ENCODE peak calls at places on chromosomes 5 and 9, in six cellular contexts. P is prostate gland, G is sigmoid colon, A is endothelial cell of umbilical vein, X is upper lobe of left lung, E is esophagus muscularis mucosa. D is an unnamed sample.

GRCh38 chr5:93186031-93186682 is 394.9 kb downstream of the NR2F1-AS1 start:
- DNase-seq in P (no peak), G (no peak), A (peak), X (no peak), E (no peak), D (no peak)

GRCh38 chr9:32524558-32525461 is 1.2 kb downstream of the RIGI start:
- DNase-seq in P (peak), G (no peak), A (no peak), X (peak), E (no peak), D (no peak)

GRCh38 chr9:91316093-91316492 is 45.6 kb downstream of the AUH start:
- DNase-seq in P (no peak), G (no peak), A (no peak), X (no peak), E (no peak), D (no peak)

GRCh38 chr9:95822583-95823431 is 52.7 kb upstream of the ERCC6L2 start:
- DNase-seq in P (no peak), G (no peak), A (peak), X (no peak), E (no peak), D (no peak)

GRCh38 chr5:43227655-43228054 is 35.6 kb downstream of the NIM1K start:
- DNase-seq in P (no peak), G (no peak), A (peak), X (no peak), E (no peak), D (no peak)

GRCh38 chr9:93231121-93231694 is 47.3 kb downstream of the WNK2 start:
- DNase-seq in P (peak), G (no peak), A (no peak), X (peak), E (no peak), D (no peak)

GRCh38 chr5:14284366-14285148 is 141.4 kb downstream of the TRIO start:
- DNase-seq in P (no peak), G (no peak), A (no peak), X (no peak), E (no peak), D (no peak)

GRCh38 chr5:87277279-87277835 is 9.7 kb downstream of the RASA1 start:
- DNase-seq in P (no peak), G (no peak), A (no peak), X (no peak), E (no peak), D (no peak)

GRCh38 chr5:79172269-79172668 is 60.7 kb downstream of the BHMT start:
- DNase-seq in P (no peak), G (no peak), A (no peak), X (no peak), E (no peak), D (no peak)

GRCh38 chr9:78606011-78606410 is 309.1 kb downstream of the PSAT1 start:
- DNase-seq in P (no peak), G (no peak), A (peak), X (no peak), E (no peak), D (no peak)

GRCh38 chr9:79492092-79492995 is 79.4 kb upstream of the TLE4 start:
- DNase-seq in P (no peak), G (no peak), A (no peak), X (no peak), E (no peak), D (no peak)

GRCh38 chr9:21331676-21332402 is 3.4 kb downstream of the KLHL9 start:
- DNase-seq in P (no peak), G (no peak), A (no peak), X (no peak), E (no peak), D (no peak)

GRCh38 chr9:126055386-126055785 is 271.2 kb upstream of the MVB12B start:
- DNase-seq in P (no peak), G (peak), A (no peak), X (no peak), E (no peak), D (no peak)

GRCh38 chr9:96719538-96720315 is 58.2 kb downstream of the ZNF510 start:
- DNase-seq in P (no peak), G (no peak), A (no peak), X (peak), E (no peak), D (no peak)

GRCh38 chr5:16812448-16812847 is 123.6 kb downstream of the MYO10 start:
- DNase-seq in P (no peak), G (no peak), A (no peak), X (no peak), E (no peak), D (no peak)

GRCh38 chr5:171562822-171563221 is 143.4 kb downstream of the FGF18 start:
- DNase-seq in P (no peak), G (no peak), A (peak), X (no peak), E (no peak), D (no peak)

GRCh38 chr5:173245319-173246134 is 10.5 kb upstream of the NKX2-5 start:
- DNase-seq in P (no peak), G (no peak), A (no peak), X (no peak), E (no peak), D (no peak)

GRCh38 chr5:150645070-150645700 is 4.7 kb downstream of the SYNPO start:
- DNase-seq in P (no peak), G (peak), A (no peak), X (no peak), E (no peak), D (no peak)

GRCh38 chr5:51651476-51651875 is 268.2 kb downstream of the ISL1 start:
- DNase-seq in P (peak), G (no peak), A (peak), X (no peak), E (no peak), D (no peak)

GRCh38 chr5:14481299-14481799 is 100.2 kb upstream of the OTULINL start:
- DNase-seq in P (no peak), G (no peak), A (no peak), X (no peak), E (no peak), D (no peak)

GRCh38 chr5:9187614-9188013 is 358.3 kb downstream of the SEMA5A start:
- DNase-seq in P (no peak), G (no peak), A (no peak), X (no peak), E (no peak), D (no peak)

GRCh38 chr9:114900937-114901802 is 29.2 kb downstream of the TNFSF8 start:
- DNase-seq in P (no peak), G (no peak), A (peak), X (no peak), E (no peak), D (no peak)

GRCh38 chr5:149732500-149733128 is 2.5 kb downstream of the PPARGC1B start:
- DNase-seq in P (peak), G (peak), A (no peak), X (no peak), E (no peak), D (no peak)

GRCh38 chr5:66617991-66618768 is 22.0 kb downstream of the MAST4 start:
- DNase-seq in P (no peak), G (no peak), A (no peak), X (no peak), E (no peak), D (no peak)

GRCh38 chr9:123568691-123569342 is 212.8 kb downstream of the CRB2 start:
- DNase-seq in P (peak), G (no peak), A (peak), X (no peak), E (no peak), D (no peak)

GRCh38 chr5:139133237-139133636 is 64.9 kb downstream of the SIL1 start:
- DNase-seq in P (no peak), G (no peak), A (peak), X (no peak), E (no peak), D (no peak)

GRCh38 chr9:78574354-78575036 is 277.6 kb downstream of the PSAT1 start:
- DNase-seq in P (no peak), G (no peak), A (no peak), X (no peak), E (no peak), D (no peak)

GRCh38 chr5:163841-164240 is 27.5 kb upstream of the LRRC14B start:
- DNase-seq in P (no peak), G (no peak), A (no peak), X (peak), E (no peak), D (peak)

GRCh38 chr5:137487600-137487999 is 11.5 kb downstream of the SPOCK1 start:
- DNase-seq in P (no peak), G (peak), A (peak), X (no peak), E (no peak), D (peak)

GRCh38 chr5:107425541-107426031 is 245.2 kb downstream of the EFNA5 start:
- DNase-seq in P (peak), G (no peak), A (peak), X (no peak), E (no peak), D (no peak)

GRCh38 chr9:133738039-133738805 is at the start of gene SARDH:
- DNase-seq in P (no peak), G (peak), A (peak), X (no peak), E (no peak), D (peak)

GRCh38 chr9:127808347-127809001 is 5.8 kb downstream of the FPGS start:
- DNase-seq in P (no peak), G (no peak), A (no peak), X (no peak), E (no peak), D (peak)

GRCh38 chr5:93588586-93589347 is 5.7 kb downstream of the NR2F1 start:
- DNase-seq in P (no peak), G (peak), A (no peak), X (no peak), E (peak), D (no peak)

GRCh38 chr9:76717176-76717575 is 47.1 kb upstream of the PCA3 start:
- DNase-seq in P (no peak), G (no peak), A (peak), X (no peak), E (no peak), D (no peak)

GRCh38 chr5:97735209-97735608 is 552.2 kb upstream of the RIOK2 start:
- DNase-seq in P (no peak), G (no peak), A (peak), X (no peak), E (no peak), D (no peak)

GRCh38 chr9:116693233-116693731 is 6.2 kb downstream of the TRIM32 start:
- DNase-seq in P (no peak), G (no peak), A (peak), X (no peak), E (no peak), D (no peak)

GRCh38 chr5:176438959-176439757 is 9.0 kb upstream of the FAF2 start:
- DNase-seq in P (no peak), G (no peak), A (peak), X (no peak), E (no peak), D (no peak)

GRCh38 chr5:181221792-181222629 is 1.1 kb upstream of the TRIM41 start:
- DNase-seq in P (peak), G (peak), A (peak), X (peak), E (peak), D (peak)

GRCh38 chr5:181224390-181225234 is 1.5 kb downstream of the TRIM41 start:
- DNase-seq in P (no peak), G (no peak), A (no peak), X (no peak), E (no peak), D (no peak)

GRCh38 chr5:181223729-181224389 is 778 bp downstream of the TRIM41 start:
- DNase-seq in P (no peak), G (peak), A (no peak), X (peak), E (no peak), D (peak)

GRCh38 chr5:181222630-181223040 is 446 bp upstream of the TRIM41 start:
- DNase-seq in P (no peak), G (no peak), A (no peak), X (no peak), E (no peak), D (peak)

DNA sequence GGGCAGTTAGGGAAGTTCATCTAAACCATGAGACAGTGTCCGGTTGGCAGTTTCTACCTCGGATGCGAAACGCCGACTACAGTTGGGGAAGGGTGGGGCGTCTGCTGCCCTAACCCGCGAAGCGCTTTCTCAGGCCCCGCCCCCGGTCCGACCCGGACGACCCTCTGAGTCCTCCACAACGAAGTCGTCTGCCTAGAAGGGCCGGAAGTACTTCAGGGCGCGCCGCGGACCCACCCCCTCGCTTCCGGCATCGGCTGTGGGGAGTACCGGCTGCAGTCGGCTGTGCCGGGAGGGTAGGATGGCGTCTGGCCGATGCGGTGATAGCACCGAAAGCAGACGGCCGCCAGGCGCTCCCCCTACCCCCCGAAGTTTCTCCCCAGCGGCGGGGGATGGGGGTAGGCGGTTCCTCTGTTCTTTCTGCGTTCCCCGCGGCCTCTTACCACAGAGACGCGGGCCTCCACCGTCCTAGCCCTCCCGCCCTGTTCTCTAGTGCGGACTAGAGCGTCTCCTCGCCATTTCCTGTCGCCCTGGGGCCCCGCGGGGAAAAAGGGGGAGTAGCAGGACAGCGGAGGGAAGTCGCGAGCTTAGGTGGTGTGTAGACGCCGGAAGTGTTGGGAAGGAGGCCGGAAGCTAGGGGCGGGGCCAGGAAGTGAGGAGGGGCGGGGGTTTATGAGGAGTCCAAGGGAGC is at the start of gene TRIM41:
- DNase-seq in P (peak), G (peak), A (peak), X (peak), E (peak), D (peak)
- TF ChIP-seq CTCF in P (no peak), G (no peak), A (peak), X (peak), E (no peak), D (no peak)

GRCh38 chr9:71607571-71607970 is 160.7 kb downstream of the CEMIP2 start:
- DNase-seq in P (no peak), G (no peak), A (no peak), X (no peak), E (no peak), D (no peak)
- TF ChIP-seq POLR2AphosphoS5 in P (no peak), G (no peak), A (no peak), X (no peak), E (no peak), D (no peak)

GRCh38 chr5:6543346-6543730 is 89.5 kb downstream of the NSUN2 start:
- DNase-seq in P (no peak), G (no peak), A (no peak), X (no peak), E (peak), D (peak)
- TF ChIP-seq CTCF in P (no peak), G (no peak), A (no peak), X (no peak), E (no peak), D (no peak)

DNA sequence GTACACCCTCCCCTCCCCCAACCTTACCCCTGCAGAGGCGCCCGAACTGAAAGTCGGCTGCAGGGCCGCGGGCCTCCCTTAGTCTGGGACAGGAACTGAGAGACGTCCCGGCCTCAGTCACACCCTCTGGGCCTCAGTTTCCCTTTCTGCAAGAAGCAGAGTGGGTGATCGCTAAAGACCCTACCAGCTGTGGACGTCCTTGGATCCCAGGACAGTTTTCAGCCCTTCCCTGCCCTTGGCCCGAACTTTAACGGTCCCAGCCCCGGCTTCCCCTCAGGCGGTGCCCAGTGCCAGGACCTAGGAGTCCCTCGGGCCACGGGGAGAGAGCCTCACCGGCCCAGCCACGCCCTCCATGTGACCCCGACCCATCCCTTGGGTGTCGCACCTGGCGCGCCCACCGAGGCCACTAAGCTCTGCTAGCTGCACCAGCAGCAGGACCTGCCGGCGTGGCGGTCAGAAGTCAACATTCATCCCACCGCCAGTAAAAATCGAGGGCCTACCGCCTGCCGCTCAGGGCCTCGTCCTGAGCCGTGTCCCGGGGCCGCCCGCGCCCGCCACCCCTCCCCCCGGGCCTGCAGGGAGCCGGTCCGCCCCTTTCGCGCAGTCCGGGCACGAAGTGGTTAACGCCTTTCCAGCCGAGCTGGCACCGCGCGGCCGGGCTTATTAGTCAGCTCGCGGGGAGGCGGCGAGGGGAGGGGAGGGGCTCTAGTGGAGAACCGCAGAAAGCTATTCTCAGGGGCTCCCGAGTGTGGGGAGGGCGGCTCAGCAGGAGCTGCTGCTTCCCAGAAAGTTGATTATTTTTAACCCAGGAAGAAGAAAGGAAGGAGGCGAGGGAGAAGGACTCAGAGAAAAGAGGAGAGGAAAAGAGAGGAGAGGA is 124.5 kb downstream of the C9orf50 start:
- DNase-seq in P (peak), G (peak), A (peak), X (peak), E (peak), D (peak)
- TF ChIP-seq POLR2AphosphoS5 in P (peak), G (peak), A (no peak), X (peak), E (no peak), D (peak)

D was measured in suprapubic skin.